ENCODE peak calls at places on chromosomes 5 and 9, in eight cellular contexts. O, J, P, N, U, K, S and M are unnamed samples.

GRCh38 chr5:59367791-59368394 is 525.6 kb downstream of the PDE4D start:
- DNase-seq in O (peak; percentile 2), S (no peak), N (peak; percentile 60), K (peak; percentile 49), P (peak; percentile 56), J (no peak), U (peak; percentile 0), M (no peak)

GRCh38 chr5:135973323-135974018 is 18.7 kb upstream of the LECT2 start:
- DNase-seq in N (no peak), S (no peak), K (peak; percentile 73), P (no peak), O (no peak), U (no peak), J (no peak), M (no peak)

GRCh38 chr5:24222866-24223265 is 421.9 kb downstream of the CDH10 start:
- DNase-seq in N (no peak), J (no peak), K (no peak), S (no peak), O (no peak), U (no peak), P (no peak), M (no peak)

GRCh38 chr9:91555132-91555531 is 131.5 kb upstream of the NFIL3 start:
- DNase-seq in N (no peak), K (no peak), O (no peak), P (no peak), U (no peak), S (no peak), J (no peak), M (no peak)

GRCh38 chr5:14469485-14470377 is 111.9 kb upstream of the OTULINL start:
- DNase-seq in P (no peak), O (no peak), U (no peak), J (no peak), K (no peak), S (no peak), N (no peak), M (no peak)

GRCh38 chr5:133251296-133252132 is 199.7 kb downstream of the HSPA4 start:
- DNase-seq in J (no peak), S (no peak), K (no peak), N (no peak), P (no peak), O (no peak), U (no peak), M (no peak)

GRCh38 chr9:37938121-37938906 is 34.4 kb upstream of the SLC25A51 start:
- DNase-seq in N (peak; percentile 40), K (no peak), P (no peak), U (no peak), J (no peak), O (peak; percentile 75), S (no peak), M (no peak)

GRCh38 chr9:136771907-136772306 is 7.6 kb upstream of the LCN15 start:
- DNase-seq in N (no peak), P (no peak), K (no peak), O (no peak), J (no peak), S (no peak), U (no peak), M (no peak)

GRCh38 chr5:130975847-130976246 is 189.2 kb downstream of the HINT1 start:
- DNase-seq in U (no peak), K (no peak), O (no peak), J (no peak), N (no peak), P (no peak), S (no peak), M (no peak)

GRCh38 chr9:103281126-103281525 is 286.0 kb downstream of the CYLC2 start:
- DNase-seq in N (no peak), K (no peak), J (no peak), S (no peak), U (no peak), P (no peak), O (no peak), M (no peak)

GRCh38 chr9:112063151-112063550 is 111.9 kb downstream of the SUSD1 start:
- DNase-seq in N (no peak), O (no peak), P (no peak), J (no peak), S (no peak), K (peak; percentile 46), U (no peak), M (no peak)

GRCh38 chr9:131668439-131669233 is 71.2 kb downstream of the RAPGEF1 start:
- DNase-seq in P (no peak), N (peak; percentile 37), S (no peak), U (no peak), O (no peak), K (no peak), J (peak; percentile 33), M (no peak)

GRCh38 chr9:131671150-131671549 is 68.7 kb downstream of the RAPGEF1 start:
- DNase-seq in U (no peak), P (no peak), K (no peak), N (no peak), S (no peak), O (no peak), J (no peak), M (no peak)

GRCh38 chr9:131668057-131668438 is 71.8 kb downstream of the RAPGEF1 start:
- DNase-seq in P (no peak), N (no peak), S (no peak), O (no peak), K (no peak), U (no peak), J (no peak), M (no peak)

GRCh38 chr9:131670247-131670681 is 69.6 kb downstream of the RAPGEF1 start:
- DNase-seq in U (no peak), N (peak; percentile 74), P (no peak), K (peak; percentile 69), S (no peak), O (no peak), J (no peak), M (no peak)

DNA sequence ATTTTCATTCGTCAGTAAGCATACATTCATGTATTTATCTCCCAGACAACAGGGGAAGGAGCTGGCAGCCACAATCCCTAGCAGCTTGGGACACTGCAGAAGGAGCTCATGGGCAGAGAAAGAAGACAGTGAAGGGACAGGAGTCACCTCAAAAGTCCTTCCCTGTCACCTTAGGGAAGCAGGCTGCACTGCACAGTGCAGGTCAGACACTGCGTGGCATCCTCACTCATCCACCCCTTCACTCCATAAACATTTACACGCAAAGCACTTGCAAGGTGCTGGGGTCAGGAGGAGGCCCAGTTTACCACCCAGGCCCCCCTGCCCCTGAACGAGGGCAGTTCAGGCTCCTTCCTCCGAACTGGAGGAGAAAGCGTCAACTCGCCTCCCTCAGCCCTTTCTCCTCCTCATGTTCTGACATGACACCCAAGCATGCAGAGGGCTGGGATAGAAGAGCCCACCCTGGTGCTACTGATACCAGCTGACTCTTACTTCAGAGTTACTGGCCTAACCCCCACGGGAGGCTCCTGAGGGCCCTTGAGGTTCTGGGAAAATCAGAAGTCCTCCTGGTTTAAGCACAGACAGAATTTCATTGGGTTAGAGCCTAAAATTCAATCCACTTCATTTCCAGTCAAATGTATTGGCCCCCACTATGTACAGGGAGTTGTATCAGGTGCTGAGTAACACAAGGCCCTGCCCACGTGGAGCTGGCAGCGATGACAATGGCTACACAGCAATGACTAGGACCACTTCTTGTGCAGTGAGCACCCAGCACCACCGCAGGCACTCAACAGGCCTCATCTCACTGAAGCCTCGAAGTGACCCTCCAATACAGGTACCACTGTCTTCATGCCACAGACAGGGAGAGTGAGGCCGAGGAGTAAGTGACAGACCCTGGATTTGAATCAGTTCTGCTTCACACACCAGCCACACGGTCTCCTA is 70.4 kb downstream of the RAPGEF1 start:
- DNase-seq in J (no peak), S (no peak), P (no peak), K (no peak), O (no peak), N (no peak), U (no peak), M (no peak)
- TF ChIP-seq POLR2A in J (no peak), S (no peak), P (no peak), K (no peak), O (no peak), N (no peak), U (no peak), M (peak; percentile 52)

GRCh38 chr5:35229076-35230042 is 928 bp downstream of the PRLR start:
- DNase-seq in K (no peak), J (no peak), S (no peak), P (peak; percentile 27), N (peak; percentile 59), O (no peak), U (no peak), M (peak; percentile 20)
- TF ChIP-seq POLR2A in K (no peak), J (no peak), S (no peak), P (no peak), N (no peak), O (no peak), U (no peak), M (no peak)

GRCh38 chr5:143594913-143595818 is 191.7 kb upstream of the NR3C1 start:
- DNase-seq in N (no peak), P (no peak), K (no peak), S (peak; percentile 64), J (no peak), O (no peak), U (no peak), M (no peak)

GRCh38 chr5:143596500-143596820 is 193.0 kb upstream of the NR3C1 start:
- DNase-seq in P (no peak), K (no peak), U (no peak), O (no peak), S (no peak), N (no peak), J (no peak), M (no peak)

GRCh38 chr5:143599474-143599873 is 196.0 kb upstream of the NR3C1 start:
- DNase-seq in N (no peak), S (no peak), O (no peak), J (no peak), U (no peak), P (no peak), K (no peak), M (no peak)

GRCh38 chr5:143593723-143594122 is 190.2 kb upstream of the NR3C1 start:
- DNase-seq in J (no peak), P (no peak), N (no peak), K (no peak), S (no peak), U (no peak), O (no peak), M (no peak)

DNA sequence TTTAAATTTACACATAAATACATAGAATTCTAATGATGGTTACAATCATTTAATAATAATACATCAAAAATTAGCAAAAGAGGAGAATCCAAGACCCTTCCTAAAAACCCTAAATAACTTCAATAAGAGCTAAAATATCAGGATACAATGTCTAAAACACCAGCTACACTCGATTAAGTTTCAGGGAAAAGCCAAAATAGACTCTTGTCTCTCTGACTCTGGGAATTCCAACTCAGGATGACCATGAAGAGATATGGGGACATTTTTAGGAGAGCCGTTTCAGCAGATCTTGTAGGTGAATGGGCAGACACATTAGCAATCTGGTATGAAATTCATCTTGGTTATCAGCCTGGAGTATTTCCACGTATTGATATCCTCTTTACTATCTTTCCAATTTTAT is 193.3 kb upstream of the NR3C1 start:
- DNase-seq in P (no peak), S (no peak), J (no peak), U (no peak), K (no peak), O (no peak), N (no peak), M (no peak)
- TF ChIP-seq POLR2A in P (no peak), S (no peak), J (no peak), U (no peak), K (no peak), O (no peak), N (no peak), M (no peak)

DNA sequence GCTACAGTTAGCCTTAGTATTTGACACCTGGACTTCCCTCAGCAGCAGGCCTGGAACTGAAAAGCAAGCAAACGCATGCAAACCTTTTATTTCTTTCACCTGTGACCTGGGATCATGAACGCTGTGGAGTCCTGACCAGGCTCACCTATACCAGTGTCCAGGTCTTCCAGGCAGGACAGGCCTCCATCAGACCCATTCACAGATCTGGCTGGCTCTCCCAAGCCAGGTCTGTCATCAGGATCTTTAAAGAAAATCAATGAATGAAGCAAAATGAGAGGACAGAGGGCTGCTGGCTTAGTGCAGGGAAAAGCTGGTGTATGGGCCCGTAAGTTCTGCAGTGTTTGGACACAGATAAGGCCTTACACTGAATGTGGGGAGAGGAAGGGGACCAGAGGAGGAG is 96.3 kb upstream of the CPEB4 start:
- DNase-seq in O (no peak), K (no peak), N (no peak), S (no peak), J (no peak), U (no peak), P (no peak), M (no peak)
- TF ChIP-seq POLR2A in O (no peak), K (no peak), N (no peak), S (no peak), J (no peak), U (no peak), P (no peak), M (no peak)